ENCODE peak calls at places on chromosomes 4 and X, in ten cellular contexts. Q is suprapubic skin, R is transverse colon, Y is A549, D is esophagus squamous epithelium, H is tibial nerve, G is IMR-90, U is upper lobe of left lung, K is spleen, Z is ovary. B is an unnamed sample.

GRCh38 chr4:519203-519651 is 20.2 kb downstream of the PIGG start:
- DNase-seq in Q (no peak), G (no peak), D (no peak), U (no peak), H (no peak), K (peak; percentile 58), R (no peak), Z (no peak), Y (no peak), B (no peak)

GRCh38 chrX:100090931-100091330 is 319.1 kb downstream of the PCDH19 start:
- DNase-seq in Y (no peak), U (no peak), K (no peak), R (no peak), D (no peak), H (no peak), Z (no peak), Q (no peak), G (no peak), B (no peak)

GRCh38 chr4:89303177-89303576 is 4.4 kb downstream of the GPRIN3 start:
- DNase-seq in Z (no peak), H (no peak), Y (peak; percentile 91), Q (no peak), R (peak; percentile 52), U (peak; percentile 62), K (peak; percentile 68), D (no peak), G (no peak), B (no peak)

GRCh38 chr4:186536285-186536684 is 19.1 kb downstream of the MTNR1A start:
- DNase-seq in D (no peak), G (no peak), Y (peak; percentile 21), K (no peak), Z (no peak), Q (no peak), U (no peak), H (no peak), R (no peak), B (no peak)

GRCh38 chr4:94595880-94596483 is 144.2 kb downstream of the PDLIM5 start:
- DNase-seq in H (no peak), G (peak; percentile 74), Q (no peak), U (no peak), K (no peak), Z (no peak), D (no peak), Y (peak; percentile 66), R (no peak), B (no peak)

GRCh38 chr4:77881460-77882295 is 19.0 kb downstream of the MRPL1 start:
- DNase-seq in G (peak; percentile 52), Q (no peak), Z (no peak), D (no peak), K (no peak), R (no peak), U (no peak), H (no peak), Y (peak; percentile 42), B (no peak)

GRCh38 chrX:140572724-140573123 is 67.9 kb upstream of the SOX3 start:
- DNase-seq in Y (peak; percentile 51), H (peak; percentile 10), K (no peak), R (peak; percentile 14), G (peak; percentile 34), Z (no peak), U (peak; percentile 55), Q (no peak), D (no peak), B (no peak)

GRCh38 chr4:78720994-78721677 is 55.0 kb upstream of the BMP2K start:
- DNase-seq in D (no peak), Q (no peak), K (peak; percentile 72), R (peak; percentile 14), H (peak; percentile 7), U (no peak), G (no peak), Z (no peak), Y (no peak), B (no peak)

GRCh38 chr4:19194672-19195071 is 1057.0 kb upstream of the SLIT2 start:
- DNase-seq in H (no peak), R (no peak), U (no peak), D (no peak), Z (no peak), K (no peak), Q (no peak), G (no peak), Y (no peak), B (no peak)

GRCh38 chr4:187586892-187587291 is 408.7 kb upstream of the ZFP42 start:
- DNase-seq in D (no peak), Z (no peak), G (no peak), Y (no peak), Q (no peak), K (no peak), H (no peak), R (no peak), U (no peak), B (no peak)

GRCh38 chrX:118802857-118803256 is 20.8 kb upstream of the ZCCHC12 start:
- DNase-seq in R (no peak), D (no peak), Z (no peak), U (peak; percentile 43), G (peak; percentile 35), Y (no peak), Q (no peak), K (no peak), H (peak; percentile 26), B (no peak)

GRCh38 chrX:38515291-38515690 is 46.1 kb upstream of the TSPAN7 start:
- DNase-seq in D (no peak), U (no peak), R (no peak), Q (no peak), Z (no peak), G (no peak), K (no peak), H (no peak), Y (no peak), B (no peak)

GRCh38 chrX:40809210-40809609 is 73.9 kb upstream of the MED14 start:
- DNase-seq in R (no peak), Z (no peak), G (peak; percentile 49), Y (peak; percentile 6), K (no peak), D (no peak), Q (no peak), H (no peak), U (no peak), B (no peak)

GRCh38 chr4:65559270-65559669 is 111.0 kb downstream of the EPHA5 start:
- DNase-seq in K (no peak), D (no peak), Z (no peak), Q (no peak), Y (no peak), H (no peak), U (no peak), G (no peak), R (no peak), B (no peak)

GRCh38 chr4:31069151-31069550 is 349.0 kb downstream of the PCDH7 start:
- DNase-seq in D (no peak), Y (no peak), Q (no peak), G (no peak), H (no peak), Z (no peak), U (no peak), K (no peak), R (no peak), B (no peak)
- H3K4me1 ChIP-seq in D (no peaks in the 10 kb centered on the region), Y (no peaks in the 10 kb centered on the region), Q (no peaks in the 10 kb centered on the region), G (no peaks in the 10 kb centered on the region), H (no peaks in the 10 kb centered on the region), Z (no peaks in the 10 kb centered on the region), U (no peaks in the 10 kb centered on the region), K (no peaks in the 10 kb centered on the region), R (no peaks in the 10 kb centered on the region), B (no peaks in the 10 kb centered on the region)

GRCh38 chr4:76088719-76089118 is 14.2 kb downstream of the ART3 start:
- DNase-seq in U (no peak), K (no peak), D (no peak), G (no peak), H (no peak), R (no peak), Y (no peak), Z (no peak), Q (no peak), B (no peak)

GRCh38 chr4:76083386-76083785 is 8.9 kb downstream of the ART3 start:
- DNase-seq in Q (no peak), Z (no peak), D (no peak), R (no peak), Y (no peak), G (no peak), U (no peak), K (no peak), H (no peak), B (no peak)

GRCh38 chr4:76090241-76090691 is 15.8 kb downstream of the ART3 start:
- DNase-seq in R (no peak), U (peak; percentile 60), Q (no peak), Z (no peak), G (peak; percentile 94), D (no peak), Y (no peak), H (peak; percentile 48), K (no peak), B (peak; percentile 25)

GRCh38 chr4:76084542-76084941 is 10.0 kb downstream of the ART3 start:
- DNase-seq in G (no peak), D (no peak), K (no peak), U (no peak), R (no peak), H (no peak), Z (no peak), Q (no peak), Y (no peak), B (no peak)

DNA sequence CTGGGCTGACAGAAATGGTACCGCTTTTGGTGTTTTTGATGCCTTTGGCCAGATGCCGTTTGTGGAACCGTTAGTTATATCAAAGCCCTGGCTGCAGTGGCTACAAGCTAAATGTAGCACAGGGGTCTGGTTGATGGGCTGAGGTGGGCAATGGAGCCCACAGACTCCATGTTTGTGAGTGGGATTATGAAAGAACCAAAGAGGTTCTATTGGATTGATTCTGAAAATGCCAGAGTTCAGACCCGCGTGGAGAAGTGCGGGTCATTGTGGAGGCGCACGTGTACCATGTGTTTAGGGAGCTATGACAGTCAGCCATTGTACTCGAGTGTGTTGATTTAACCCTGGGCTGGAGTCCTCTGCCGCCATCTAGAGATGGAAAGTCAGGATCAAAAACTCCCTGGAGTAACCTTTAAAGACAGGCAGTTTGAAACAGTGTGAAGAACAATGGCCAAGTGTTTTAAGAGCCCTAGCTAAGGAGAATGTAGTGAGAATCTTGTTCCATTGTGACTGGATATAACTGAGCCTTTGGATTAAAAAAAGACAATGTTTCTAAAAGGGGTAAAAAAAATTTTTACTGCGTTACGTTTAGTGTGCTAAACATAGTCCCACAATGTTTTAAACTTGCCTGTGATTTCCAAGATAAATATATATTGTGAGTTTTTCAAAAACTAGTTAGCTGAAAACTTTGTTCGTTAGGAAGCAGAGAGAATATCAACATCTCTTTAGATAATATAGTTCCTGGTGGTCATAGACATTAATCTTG is 12.7 kb downstream of the ART3 start:
- DNase-seq in Q (no peak), Z (no peak), R (peak; percentile 37), U (peak; percentile 36), K (no peak), D (no peak), Y (peak; percentile 64), G (peak; percentile 61), H (peak; percentile 39), B (no peak)
- H3K4me3 ChIP-seq in Q (no peak overlapping the region), Z (no peak overlapping the region), R (no peak overlapping the region), U (no peak overlapping the region), K (no peak overlapping the region), D (no peak overlapping the region), Y (peak overlapping the region; percentile 20), G (no peak overlapping the region), H (no peak overlapping the region), B (no peak overlapping the region)

GRCh38 chr4:7745486-7745885 is 194.2 kb downstream of the AFAP1 start:
- DNase-seq in Y (no peak), R (no peak), Z (no peak), K (no peak), D (no peak), U (no peak), Q (no peak), G (no peak), H (no peak), B (no peak)
- TF ChIP-seq POLR2A in Y (no peak), R (no peak), Z (no peak), K (no peak), D (no peak), U (no peak), Q (no peak), G (no peak), H (no peak), B (no peak)

GRCh38 chr4:39353478-39354177 is 12.5 kb downstream of the RFC1 start:
- DNase-seq in D (no peak), K (no peak), Z (no peak), R (no peak), H (no peak), Q (no peak), G (peak; percentile 39), U (no peak), Y (peak; percentile 23), B (no peak)
- H3K4me1 ChIP-seq in D (peaks cover 3% of the 10 kb centered on the region), K (peaks cover 63% of the 10 kb centered on the region), Z (peaks cover 5% of the 10 kb centered on the region), R (peaks cover 30% of the 10 kb centered on the region), H (peaks cover 20% of the 10 kb centered on the region), Q (peaks cover 21% of the 10 kb centered on the region), G (peaks cover 5% of the 10 kb centered on the region), U (peaks cover 49% of the 10 kb centered on the region), Y (peaks cover 29% of the 10 kb centered on the region), B (no peaks in the 10 kb centered on the region)